ENCODE peak calls at places on chromosomes 6 and 20, in six cellular contexts. D is HepG2, B is A549, Y is GM12878, S is K562, G is endothelial cell of umbilical vein. O is an unnamed sample.

GRCh38 chr6:156060013-156060412 is 604.4 kb upstream of the NOX3 start:
- DNase-seq in Y (no peak), G (no peak), B (no peak), D (no peak), S (no peak), O (peak)

GRCh38 chr6:130743175-130743574 is 84.0 kb upstream of the SMLR1 start:
- DNase-seq in S (no peak), Y (no peak), B (no peak), D (peak), G (no peak), O (no peak)

GRCh38 chr20:5039255-5039657 is 37.9 kb upstream of the SLC23A2 start:
- DNase-seq in D (no peak), B (no peak), Y (peak), G (no peak), S (no peak), O (peak)

GRCh38 chr20:23331951-23332350 is 18.6 kb upstream of the NXT1 start:
- DNase-seq in Y (no peak), G (peak), S (peak), B (no peak), D (no peak), O (no peak)

GRCh38 chr20:10276886-10277580 is 58.4 kb downstream of the SNAP25 start:
- DNase-seq in Y (no peak), S (no peak), D (no peak), G (no peak), B (no peak), O (no peak)

GRCh38 chr6:10030942-10031537 is 383.8 kb downstream of the TFAP2A start:
- DNase-seq in D (peak), Y (no peak), G (no peak), S (peak), B (no peak), O (peak)

GRCh38 chr20:1935696-1936366 is 40.6 kb downstream of the SIRPA start:
- DNase-seq in B (no peak), Y (no peak), G (no peak), S (no peak), D (no peak), O (no peak)

GRCh38 chr20:54350415-54350814 is 125.0 kb upstream of the DOK5 start:
- DNase-seq in Y (no peak), B (no peak), D (no peak), G (no peak), S (no peak), O (no peak)

GRCh38 chr6:159943965-159944598 is 24.8 kb upstream of the IGF2R start:
- DNase-seq in B (no peak), Y (no peak), G (no peak), S (no peak), D (no peak), O (peak)

GRCh38 chr6:106558364-106558763 is 70.9 kb downstream of the RTN4IP1 start:
- DNase-seq in B (no peak), G (no peak), Y (no peak), S (no peak), D (peak), O (no peak)

GRCh38 chr20:48823960-48824497 is 3.8 kb downstream of the PREX1 start:
- DNase-seq in B (no peak), Y (peak), D (no peak), G (peak), S (no peak), O (peak)

DNA sequence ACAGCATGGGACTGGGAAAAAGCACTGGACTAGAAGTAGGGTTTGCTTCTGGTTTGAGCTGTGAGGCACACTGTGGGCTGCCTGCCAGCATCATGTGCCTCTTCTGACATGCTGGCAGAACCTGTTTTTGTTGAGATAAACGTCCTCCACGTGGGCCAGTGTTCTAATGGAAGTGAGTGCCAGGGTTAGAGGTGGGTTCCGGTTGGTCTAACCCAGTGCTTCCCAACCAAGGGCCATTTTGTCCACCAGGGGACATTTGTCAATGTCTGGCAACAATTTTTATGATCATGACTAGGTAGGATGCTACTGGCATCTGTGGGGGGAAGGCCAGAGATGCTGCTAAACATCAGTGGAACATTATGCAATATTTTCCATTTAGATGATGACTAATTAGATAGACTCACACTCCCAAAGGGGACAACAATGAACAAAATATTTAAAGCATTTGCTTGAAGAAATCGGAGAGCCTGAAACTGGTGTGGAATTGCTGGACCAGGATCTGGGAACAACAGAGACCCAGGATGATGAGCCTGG is 7.8 kb upstream of the APMAP start:
- DNase-seq in B (peak), Y (no peak), G (peak), S (no peak), D (no peak), O (peak)
- TF ChIP-seq POLR2A in B (no peak), Y (no peak), G (no peak), S (no peak), D (no peak), O (no peak)

GRCh38 chr20:18430172-18430826 is 36.5 kb downstream of the DZANK1 start:
- DNase-seq in D (no peak), G (no peak), S (no peak), Y (no peak), B (no peak), O (no peak)
- TF ChIP-seq MYC in D (no peak), G (no peak), S (no peak), Y (no peak), B (no peak), O (no peak)

DNA sequence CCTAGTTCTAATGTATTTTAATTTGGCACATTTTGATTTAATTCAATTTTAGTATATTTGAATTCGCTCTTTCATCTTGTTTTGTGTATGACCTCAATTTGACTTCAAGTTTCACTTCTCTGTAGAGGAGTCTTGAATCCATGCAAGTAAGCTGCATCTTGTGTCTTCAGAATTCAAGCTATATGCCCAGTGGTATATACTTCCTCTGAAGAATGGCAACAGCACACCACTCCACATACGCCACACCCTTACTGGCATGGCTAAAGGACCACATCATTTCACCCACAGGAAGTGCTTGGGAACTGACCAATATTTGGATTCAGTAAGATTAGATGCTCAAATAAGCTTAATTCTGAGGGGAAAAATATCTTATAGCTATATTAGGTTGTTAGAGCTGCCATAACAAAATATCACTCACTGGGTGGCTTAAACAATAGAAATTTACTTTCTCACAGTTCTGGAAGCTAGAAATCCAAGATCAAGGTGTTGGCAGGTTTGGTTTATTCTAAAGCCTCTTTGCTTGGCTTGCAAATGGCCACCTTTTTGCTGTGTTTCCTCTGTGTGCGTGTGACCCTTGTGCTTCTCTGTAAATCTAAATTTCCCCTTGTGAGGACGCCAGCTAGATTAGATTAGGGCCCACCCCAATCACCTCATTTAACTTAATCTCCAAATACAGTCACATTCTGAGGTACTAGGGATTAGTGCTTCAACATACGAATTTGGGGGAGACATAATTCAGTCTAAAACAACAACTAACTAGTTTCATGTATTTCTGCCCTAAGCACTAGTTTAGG is 2.8 kb upstream of the ASF1A start:
- DNase-seq in G (no peak), D (no peak), B (no peak), Y (no peak), S (no peak), O (peak)
- TF ChIP-seq POLR2A in G (no peak), D (no peak), B (no peak), Y (peak), S (no peak), O (no peak)

DNA sequence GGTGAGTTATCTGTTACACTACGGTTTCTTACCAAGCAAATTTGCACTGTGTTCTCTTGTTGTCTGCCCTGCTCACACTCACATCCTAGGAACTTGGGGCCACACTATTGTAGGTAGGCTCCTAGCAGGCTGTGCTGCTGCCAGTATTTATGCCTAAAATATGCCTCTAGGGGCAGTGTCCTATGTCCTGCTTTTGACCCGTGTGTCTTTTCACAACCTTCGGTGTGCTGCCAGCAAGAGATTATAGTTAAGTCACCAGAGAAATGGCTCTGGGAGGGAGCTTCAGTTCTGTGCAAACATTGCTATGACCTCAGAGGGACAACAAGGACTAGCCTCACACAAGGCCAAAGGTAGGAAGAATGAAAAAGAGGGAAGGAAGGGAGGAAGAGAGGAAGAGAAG is 8.9 kb upstream of the TAAR5 start:
- DNase-seq in Y (no peak), D (peak), G (no peak), B (peak), S (peak), O (peak)
- TF ChIP-seq MYC in Y (no peak), D (no peak), G (no peak), B (no peak), S (no peak), O (no peak)

GRCh38 chr6:16729744-16730143 is 31.5 kb downstream of the ATXN1 start:
- DNase-seq in D (no peak), G (no peak), Y (no peak), S (no peak), B (no peak), O (no peak)

GRCh38 chr6:16728513-16729182 is 32.6 kb downstream of the ATXN1 start:
- DNase-seq in G (no peak), Y (no peak), S (no peak), B (no peak), D (no peak), O (no peak)

GRCh38 chr6:16725145-16725864 is 36.0 kb downstream of the ATXN1 start:
- DNase-seq in B (no peak), S (no peak), G (peak), Y (no peak), D (no peak), O (peak)

GRCh38 chr6:16729183-16729696 is 32.0 kb downstream of the ATXN1 start:
- DNase-seq in G (peak), Y (no peak), B (peak), S (no peak), D (peak), O (peak)

DNA sequence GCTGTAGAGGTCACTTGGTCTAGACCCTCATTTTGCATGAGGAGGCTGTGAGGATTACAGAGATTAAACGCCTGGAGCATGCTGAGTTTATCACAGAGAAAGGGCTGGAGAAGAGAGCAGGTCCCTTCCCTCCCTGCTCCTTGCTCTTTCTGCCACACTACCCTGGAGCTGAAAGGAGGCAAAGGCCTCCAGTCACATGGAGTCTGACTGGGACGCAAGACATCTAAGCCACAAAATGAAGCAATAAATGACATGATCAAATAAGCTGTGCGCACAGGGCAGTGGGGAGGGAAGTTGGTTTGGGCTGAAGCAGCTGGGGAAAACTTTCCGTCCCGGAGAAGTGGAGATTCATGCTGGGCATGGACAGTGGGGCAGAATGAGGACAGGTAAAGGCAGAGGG is 33.3 kb downstream of the ATXN1 start:
- DNase-seq in S (no peak), Y (no peak), B (no peak), G (no peak), D (peak), O (peak)
- TF ChIP-seq POLR2A in S (no peak), Y (no peak), B (no peak), G (no peak), D (no peak), O (peak)

GRCh38 chr20:51563597-51564332 is 21.2 kb upstream of the NFATC2 start:
- DNase-seq in D (peak), B (peak), S (peak), G (peak), Y (no peak), O (peak)
- TF ChIP-seq MYC in D (no peak), B (no peak), S (no peak), G (no peak), Y (no peak), O (no peak)

GRCh38 chr6:49462927-49463611 is at the start of the genes CENPQ and MMUT:
- DNase-seq in S (peak), D (peak), B (peak), G (peak), Y (peak), O (peak)
- TF ChIP-seq POLR2A in S (peak), D (peak), B (peak), G (peak), Y (peak), O (peak)

GRCh38 chr6:117531758-117532276 is 49.3 kb downstream of the DCBLD1 start:
- DNase-seq in G (no peak), Y (no peak), B (no peak), S (no peak), D (no peak), O (no peak)
- TF ChIP-seq MYC in G (no peak), Y (no peak), B (no peak), S (no peak), D (no peak), O (no peak)

DNA sequence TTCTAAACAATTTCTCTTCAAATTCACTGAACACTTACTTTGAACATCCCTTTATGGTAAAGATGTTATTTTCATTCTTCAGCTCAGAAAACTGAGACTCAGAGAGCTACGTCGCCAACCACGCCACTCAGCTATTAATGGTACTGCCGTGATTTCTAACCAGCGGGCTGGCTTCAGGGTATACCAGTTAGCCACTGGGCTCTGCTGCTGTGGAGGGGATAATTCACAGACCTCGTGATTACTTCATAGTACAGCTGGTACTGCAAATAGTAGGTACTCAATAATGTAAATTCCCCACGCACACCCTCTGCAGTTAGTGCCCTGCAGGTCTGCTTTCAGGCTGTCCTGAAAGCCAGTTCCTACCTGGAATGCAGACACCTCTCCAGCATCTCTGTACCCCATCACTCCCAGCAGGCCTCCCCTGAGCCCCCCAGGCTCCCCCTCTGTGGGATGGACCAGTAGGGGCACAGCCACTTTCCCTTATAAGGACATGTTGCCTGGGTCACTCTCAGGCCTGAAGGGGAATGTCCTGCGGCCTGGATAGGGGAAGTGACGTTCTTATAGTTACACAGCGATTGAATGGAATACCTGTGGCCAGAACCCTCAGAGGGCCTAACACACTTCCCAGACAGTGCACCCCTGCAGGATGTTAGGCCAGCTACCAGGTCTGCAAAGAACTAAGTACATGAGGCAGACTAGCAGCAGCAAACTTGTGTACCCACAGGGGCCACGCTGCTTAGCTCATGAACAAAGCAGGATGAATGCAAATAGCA is 1.2 kb upstream of the OCSTAMP start:
- DNase-seq in D (peak), G (no peak), B (no peak), Y (no peak), S (no peak), O (peak)
- TF ChIP-seq POLR2A in D (no peak), G (no peak), B (no peak), Y (no peak), S (no peak), O (no peak)

DNA sequence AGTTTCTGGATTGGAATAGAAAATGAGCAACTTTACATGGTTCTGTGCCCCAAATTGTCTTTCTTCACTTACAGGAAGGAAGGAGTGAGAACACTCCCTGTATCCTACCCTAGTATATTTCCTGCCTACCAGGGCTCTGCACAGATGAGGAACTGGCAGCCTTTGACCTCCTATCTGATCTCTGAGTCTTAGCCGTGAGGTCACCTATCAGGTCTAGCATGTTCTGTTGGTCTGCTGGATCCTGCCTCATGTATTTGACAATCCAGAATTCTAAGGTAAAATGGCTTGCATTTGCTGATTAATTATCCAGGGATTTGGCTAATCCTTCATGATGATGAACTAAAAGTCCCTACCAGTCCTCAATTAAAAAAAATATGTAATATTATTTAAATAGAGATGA is 35.0 kb upstream of the TRAM2 start:
- DNase-seq in Y (no peak), S (peak), B (no peak), D (no peak), G (no peak), O (peak)
- TF ChIP-seq MYC in Y (no peak), S (no peak), B (no peak), D (no peak), G (no peak), O (no peak)